ENCODE peak calls at places on chromosomes 5 and 9, in nine cellular contexts. G is CD4-positive, alpha-beta T cell; X is activated CD8-positive, alpha-beta T cell treated with anti-CD3 and anti-CD28 coated beads for 36 hours; C is fibroblast of villous mesenchyme; R is right atrium auricular region; Y is tibial nerve; E is heart right ventricle; I is mammary epithelial cell; Z is astrocyte of the spinal cord. O is an unnamed sample.

GRCh38 chr9:3435732-3436131 is 90.1 kb downstream of the RFX3 start:
- DNase-seq in I (no peak), E (no peak), Z (no peak), C (no peak), X (no peak), G (no peak), Y (no peak), R (no peak), O (no peak)

GRCh38 chr5:133698646-133699526 is 86.5 kb upstream of the FSTL4 start:
- DNase-seq in G (no peak), X (peak; percentile 19), C (no peak), E (no peak), Z (no peak), Y (no peak), I (no peak), R (no peak), O (no peak)

GRCh38 chr5:130050585-130050984 is 146.3 kb downstream of the CHSY3 start:
- DNase-seq in R (no peak), E (no peak), Z (no peak), G (no peak), X (no peak), I (no peak), C (no peak), Y (no peak), O (no peak)

GRCh38 chr9:105341784-105342183 is 97.3 kb downstream of the SLC44A1 start:
- DNase-seq in E (no peak), Z (peak; percentile 60), Y (no peak), X (no peak), I (no peak), C (peak; percentile 72), G (no peak), R (no peak), O (no peak)

GRCh38 chr5:174083041-174083827 is 37.7 kb downstream of the NSG2 start:
- DNase-seq in Z (no peak), C (no peak), R (no peak), I (no peak), X (no peak), Y (no peak), E (no peak), G (no peak), O (no peak)

GRCh38 chr9:125852386-125852785 is 105.2 kb downstream of the PBX3 start:
- DNase-seq in R (no peak), I (no peak), E (no peak), G (no peak), Z (no peak), X (no peak), C (no peak), Y (no peak), O (no peak)

GRCh38 chr9:133332381-133332730 is 3.6 kb downstream of the SURF6 start:
- DNase-seq in C (no peak), I (no peak), R (no peak), E (no peak), X (no peak), Z (no peak), Y (no peak), G (no peak), O (no peak)

GRCh38 chr9:22111871-22112247 is 102.8 kb upstream of the CDKN2B start:
- DNase-seq in E (no peak), I (peak; percentile 82), C (peak; percentile 62), Z (peak; percentile 92), Y (no peak), G (no peak), X (no peak), R (no peak), O (no peak)

GRCh38 chr9:103444157-103444556 is 449.0 kb downstream of the CYLC2 start:
- DNase-seq in R (no peak), Y (no peak), I (no peak), X (no peak), C (no peak), Z (no peak), E (no peak), G (no peak), O (no peak)
- TF ChIP-seq CTCF in R (no peak), Y (no peak), I (no peak), X (no peak), C (no peak), Z (no peak), E (no peak), G (no peak), O (no peak)

GRCh38 chr5:64768358-64769312 is at the start of the genes CWC27 and SREK1IP1:
- DNase-seq in G (peak; percentile 73), C (peak; percentile 92), R (peak; percentile 86), Z (peak; percentile 95), Y (peak; percentile 74), X (peak; percentile 85), I (peak; percentile 89), E (peak; percentile 82), O (peak; percentile 24)
- TF ChIP-seq CTCF in G (no peak), C (peak; percentile 22), R (no peak), Z (peak; percentile 23), Y (peak; percentile 51), X (no peak), I (no peak), E (peak; percentile 30), O (no peak)

GRCh38 chr5:138575194-138576015 is at the start of gene HSPA9:
- DNase-seq in C (peak; percentile 100), X (peak; percentile 99), G (peak; percentile 95), E (peak; percentile 99), I (peak; percentile 99), Z (peak; percentile 100), R (peak; percentile 99), Y (peak; percentile 98), O (peak; percentile 97)
- TF ChIP-seq CTCF in C (no peak), X (no peak), G (no peak), E (no peak), I (no peak), Z (no peak), R (no peak), Y (peak; percentile 65), O (no peak)

DNA sequence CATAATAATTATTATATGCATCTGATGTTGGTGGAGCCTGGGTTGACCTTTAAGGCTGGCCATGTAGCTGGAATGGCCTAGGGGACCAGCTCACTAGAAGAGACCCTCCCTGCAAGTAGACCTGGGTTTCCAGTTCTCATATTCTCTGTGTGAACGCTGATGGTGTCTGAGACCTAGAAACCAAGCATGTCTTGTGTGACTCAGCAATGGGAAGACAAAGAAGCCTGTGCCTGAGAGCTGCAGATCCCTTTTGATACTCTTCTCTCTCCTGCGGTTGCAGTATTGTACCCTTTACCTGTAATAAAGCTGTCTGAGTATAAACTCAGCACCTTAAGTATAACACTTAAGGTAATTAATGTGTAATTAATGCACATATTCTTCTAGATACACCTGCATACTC is 22.2 kb downstream of the C9orf152 start:
- DNase-seq in C (no peak), I (peak; percentile 34), Z (no peak), G (no peak), R (no peak), E (no peak), X (no peak), Y (no peak), O (no peak)
- TF ChIP-seq CTCF in C (no peak), I (no peak), Z (no peak), G (no peak), R (no peak), E (no peak), X (no peak), Y (no peak), O (no peak)

DNA sequence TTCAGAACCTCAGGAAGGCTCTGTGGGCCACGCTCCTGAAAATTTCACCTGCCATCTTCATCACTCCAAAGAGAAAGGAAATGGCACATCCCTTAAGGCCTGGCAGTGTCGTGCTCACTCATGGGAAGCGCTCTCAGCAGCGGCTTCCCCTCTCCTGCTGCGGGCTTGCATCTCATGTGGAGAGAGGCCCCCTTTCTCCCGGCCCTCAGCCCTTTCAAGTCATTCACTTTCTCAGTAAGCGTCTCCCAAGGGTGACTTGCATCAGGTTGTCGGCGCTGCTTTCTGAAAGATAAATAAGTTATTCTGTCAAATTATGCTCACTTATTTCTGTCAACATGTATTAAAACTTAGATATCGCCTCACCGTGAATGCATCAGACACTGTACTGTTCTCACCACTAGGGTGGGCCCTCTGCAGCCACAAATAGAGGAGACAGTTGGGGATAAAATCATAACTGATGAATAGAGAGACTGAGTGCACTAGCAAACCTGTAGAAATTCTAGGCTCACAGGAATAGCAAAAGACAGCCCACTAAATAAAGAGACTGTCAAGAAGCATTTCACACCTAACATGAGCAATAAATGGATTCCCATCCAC is 174.6 kb downstream of the RFK start:
- DNase-seq in I (no peak), C (no peak), G (no peak), R (no peak), E (no peak), X (no peak), Z (peak; percentile 5), Y (no peak), O (no peak)
- TF ChIP-seq CTCF in I (no peak), C (peak; percentile 28), G (no peak), R (no peak), E (peak; percentile 49), X (no peak), Z (peak; percentile 48), Y (peak; percentile 23), O (peak; percentile 17)

DNA sequence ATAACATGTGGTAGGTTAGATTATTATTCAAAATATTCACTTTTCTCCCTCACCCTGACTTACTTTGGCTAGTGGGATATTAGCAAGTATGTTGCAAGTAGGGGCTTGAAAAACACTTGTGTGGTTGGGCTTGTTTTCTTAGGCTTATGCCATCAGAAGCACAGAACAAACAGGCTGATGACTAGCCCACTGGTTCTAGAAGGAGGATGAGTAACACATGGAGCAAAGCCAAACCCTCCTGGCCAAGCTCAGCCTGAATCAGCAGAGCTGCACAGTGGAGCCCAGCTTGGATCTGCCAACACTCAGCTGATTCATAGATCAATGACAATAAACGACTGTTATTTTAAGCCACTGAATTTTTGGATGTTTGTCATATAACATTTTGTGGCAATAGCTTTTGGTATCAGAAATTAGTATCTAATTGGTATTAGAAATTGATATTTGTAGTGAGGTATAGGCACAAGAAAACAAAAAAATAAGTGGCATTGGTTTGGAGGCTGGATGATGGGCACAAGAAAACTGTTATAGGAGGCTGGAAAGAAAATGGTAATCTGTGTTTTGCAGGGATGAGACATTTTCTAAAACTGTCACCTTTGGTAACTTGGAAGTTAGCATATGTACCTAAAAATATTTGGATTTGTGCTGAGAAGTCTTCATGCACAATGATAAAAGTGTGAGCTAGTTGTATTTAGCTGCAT is 46.1 kb upstream of the ZBED3 start:
- DNase-seq in E (peak; percentile 43), Y (peak; percentile 57), I (peak; percentile 98), X (no peak), G (no peak), Z (peak; percentile 98), C (peak; percentile 87), R (peak; percentile 79), O (no peak)
- TF ChIP-seq CTCF in E (no peak), Y (no peak), I (no peak), X (no peak), G (no peak), Z (no peak), C (no peak), R (no peak), O (no peak)